ENCODE peak calls at places on chromosomes 11 and 22, in seven cellular contexts. One of them, this sample, is unnamed. For H3K4me1, the result is how much of the 10 kb centered on the place peaks cover.

GRCh38 chr22:19629331-19629719 is 85.0 kb upstream of the SEPTIN5 start:
- DNase-seq in psoas muscle: no peak
- DNase-seq in spleen: no peak
- DNase-seq in right lobe of liver: no peak
- DNase-seq in esophagus squamous epithelium: no peak
- DNase-seq in kidney: peak
- DNase-seq in CD8-positive, alpha-beta T cell: no peak
- DNase-seq in this sample: no peak

GRCh38 chr11:61782841-61783240 is 9.6 kb downstream of the TMEM258 start:
- DNase-seq in right lobe of liver: no peak
- DNase-seq in CD8-positive, alpha-beta T cell: no peak
- DNase-seq in spleen: peak
- DNase-seq in esophagus squamous epithelium: no peak
- DNase-seq in psoas muscle: peak
- DNase-seq in kidney: peak
- DNase-seq in this sample: peak

GRCh38 chr22:47219789-47220188 is 457.3 kb downstream of the TBC1D22A start:
- DNase-seq in CD8-positive, alpha-beta T cell: no peak
- DNase-seq in spleen: no peak
- DNase-seq in right lobe of liver: no peak
- DNase-seq in esophagus squamous epithelium: no peak
- DNase-seq in psoas muscle: no peak
- DNase-seq in kidney: no peak
- DNase-seq in this sample: no peak

GRCh38 chr11:23932485-23932898 is 564.4 kb upstream of the LUZP2 start:
- DNase-seq in esophagus squamous epithelium: no peak
- DNase-seq in spleen: no peak
- DNase-seq in CD8-positive, alpha-beta T cell: no peak
- DNase-seq in psoas muscle: no peak
- DNase-seq in kidney: no peak
- DNase-seq in right lobe of liver: no peak
- DNase-seq in this sample: no peak

GRCh38 chr22:23239429-23239828 is 59.1 kb downstream of the BCR start:
- DNase-seq in esophagus squamous epithelium: no peak
- DNase-seq in right lobe of liver: no peak
- DNase-seq in spleen: no peak
- DNase-seq in kidney: no peak
- DNase-seq in psoas muscle: peak
- DNase-seq in CD8-positive, alpha-beta T cell: no peak
- DNase-seq in this sample: peak

GRCh38 chr11:48055292-48056132 is 75.2 kb downstream of the PTPRJ start:
- DNase-seq in kidney: peak
- DNase-seq in esophagus squamous epithelium: no peak
- DNase-seq in spleen: no peak
- DNase-seq in right lobe of liver: no peak
- DNase-seq in CD8-positive, alpha-beta T cell: peak
- DNase-seq in psoas muscle: no peak
- DNase-seq in this sample: no peak

GRCh38 chr22:28899199-28899853 is 16.0 kb downstream of the ZNRF3 start:
- DNase-seq in right lobe of liver: no peak
- DNase-seq in CD8-positive, alpha-beta T cell: peak
- DNase-seq in esophagus squamous epithelium: no peak
- DNase-seq in psoas muscle: no peak
- DNase-seq in kidney: no peak
- DNase-seq in spleen: peak
- DNase-seq in this sample: no peak

GRCh38 chr22:36982136-36982535 is 37.1 kb downstream of the TST start:
- DNase-seq in kidney: no peak
- DNase-seq in spleen: no peak
- DNase-seq in esophagus squamous epithelium: no peak
- DNase-seq in right lobe of liver: no peak
- DNase-seq in psoas muscle: no peak
- DNase-seq in CD8-positive, alpha-beta T cell: no peak
- DNase-seq in this sample: no peak

GRCh38 chr11:76856111-76856510 is 4.6 kb upstream of the ACER3 start:
- DNase-seq in CD8-positive, alpha-beta T cell: no peak
- DNase-seq in spleen: no peak
- DNase-seq in right lobe of liver: no peak
- DNase-seq in psoas muscle: no peak
- DNase-seq in esophagus squamous epithelium: no peak
- DNase-seq in kidney: no peak
- DNase-seq in this sample: no peak

GRCh38 chr11:23406131-23406819 is 546.0 kb upstream of the CCDC179 start:
- DNase-seq in CD8-positive, alpha-beta T cell: peak
- DNase-seq in esophagus squamous epithelium: no peak
- DNase-seq in psoas muscle: no peak
- DNase-seq in spleen: peak
- DNase-seq in kidney: peak
- DNase-seq in right lobe of liver: no peak
- DNase-seq in this sample: peak

GRCh38 chr11:17972987-17973386 is 39.9 kb downstream of the SERGEF start:
- DNase-seq in esophagus squamous epithelium: no peak
- DNase-seq in CD8-positive, alpha-beta T cell: no peak
- DNase-seq in psoas muscle: peak
- DNase-seq in kidney: no peak
- DNase-seq in spleen: no peak
- DNase-seq in right lobe of liver: no peak
- DNase-seq in this sample: peak

GRCh38 chr22:50176850-50177536 is 6.5 kb downstream of the PANX2 start:
- DNase-seq in CD8-positive, alpha-beta T cell: no peak
- DNase-seq in right lobe of liver: peak
- DNase-seq in kidney: peak
- DNase-seq in esophagus squamous epithelium: no peak
- DNase-seq in psoas muscle: peak
- DNase-seq in spleen: peak
- DNase-seq in this sample: peak

GRCh38 chr22:39472570-39473556 is 16.1 kb downstream of the MGAT3 start:
- DNase-seq in kidney: no peak
- DNase-seq in CD8-positive, alpha-beta T cell: no peak
- DNase-seq in spleen: no peak
- DNase-seq in esophagus squamous epithelium: no peak
- DNase-seq in psoas muscle: no peak
- DNase-seq in right lobe of liver: no peak
- DNase-seq in this sample: no peak

GRCh38 chr22:35539910-35540599 is 576 bp upstream of the RASD2 start:
- DNase-seq in right lobe of liver: peak
- DNase-seq in psoas muscle: peak
- DNase-seq in esophagus squamous epithelium: no peak
- DNase-seq in CD8-positive, alpha-beta T cell: peak
- DNase-seq in kidney: peak
- DNase-seq in spleen: peak
- DNase-seq in this sample: peak

GRCh38 chr11:18527512-18527911 is 770 bp upstream of the TSG101 start:
- DNase-seq in esophagus squamous epithelium: no peak
- DNase-seq in psoas muscle: no peak
- DNase-seq in spleen: no peak
- DNase-seq in right lobe of liver: no peak
- DNase-seq in CD8-positive, alpha-beta T cell: no peak
- DNase-seq in kidney: no peak
- DNase-seq in this sample: no peak

GRCh38 chr22:44311855-44312170 is 938 bp downstream of the SHISAL1 start:
- DNase-seq in kidney: no peak
- DNase-seq in psoas muscle: no peak
- DNase-seq in spleen: no peak
- DNase-seq in CD8-positive, alpha-beta T cell: no peak
- DNase-seq in right lobe of liver: no peak
- DNase-seq in esophagus squamous epithelium: no peak
- DNase-seq in this sample: no peak

GRCh38 chr11:117878939-117879475 is 2.5 kb upstream of the FXYD6 start:
- DNase-seq in psoas muscle: no peak
- DNase-seq in kidney: no peak
- DNase-seq in esophagus squamous epithelium: no peak
- DNase-seq in right lobe of liver: no peak
- DNase-seq in CD8-positive, alpha-beta T cell: no peak
- DNase-seq in spleen: no peak
- DNase-seq in this sample: no peak

GRCh38 chr11:37511425-37511933 is 913.4 kb upstream of the RAG2 start:
- DNase-seq in esophagus squamous epithelium: no peak
- DNase-seq in right lobe of liver: no peak
- DNase-seq in psoas muscle: no peak
- DNase-seq in kidney: no peak
- DNase-seq in spleen: no peak
- DNase-seq in CD8-positive, alpha-beta T cell: no peak
- DNase-seq in this sample: no peak

GRCh38 chr22:38214248-38215056 is 12.7 kb downstream of the MAFF start:
- DNase-seq in right lobe of liver: peak
- DNase-seq in esophagus squamous epithelium: no peak
- DNase-seq in CD8-positive, alpha-beta T cell: peak
- DNase-seq in spleen: peak
- DNase-seq in kidney: peak
- DNase-seq in psoas muscle: peak
- DNase-seq in this sample: peak

GRCh38 chr22:23110922-23111527 is 30.8 kb downstream of the RSPH14 start:
- DNase-seq in CD8-positive, alpha-beta T cell: no peak
- DNase-seq in kidney: no peak
- DNase-seq in right lobe of liver: no peak
- DNase-seq in esophagus squamous epithelium: no peak
- DNase-seq in psoas muscle: no peak
- DNase-seq in spleen: no peak
- DNase-seq in this sample: no peak

GRCh38 chr11:106281455-106282173 is 204.2 kb downstream of the AASDHPPT start:
- DNase-seq in esophagus squamous epithelium: no peak
- DNase-seq in right lobe of liver: no peak
- DNase-seq in psoas muscle: no peak
- DNase-seq in spleen: no peak
- DNase-seq in CD8-positive, alpha-beta T cell: no peak
- DNase-seq in kidney: no peak
- DNase-seq in this sample: no peak

GRCh38 chr11:72613977-72614376 is 60.2 kb downstream of the PDE2A start:
- DNase-seq in spleen: peak
- DNase-seq in psoas muscle: peak
- DNase-seq in CD8-positive, alpha-beta T cell: no peak
- DNase-seq in right lobe of liver: no peak
- DNase-seq in esophagus squamous epithelium: peak
- DNase-seq in kidney: no peak
- DNase-seq in this sample: peak

GRCh38 chr11:128964463-128964930 is 21.8 kb upstream of the TP53AIP1 start:
- DNase-seq in kidney: no peak
- DNase-seq in psoas muscle: no peak
- DNase-seq in esophagus squamous epithelium: no peak
- DNase-seq in CD8-positive, alpha-beta T cell: no peak
- DNase-seq in spleen: no peak
- DNase-seq in right lobe of liver: no peak
- DNase-seq in this sample: no peak
- H3K27ac ChIP-seq in kidney: no peak
- H3K27ac ChIP-seq in psoas muscle: no peak
- H3K27ac ChIP-seq in esophagus squamous epithelium: no peak
- H3K27ac ChIP-seq in CD8-positive, alpha-beta T cell: no peak
- H3K27ac ChIP-seq in spleen: no peak
- H3K27ac ChIP-seq in right lobe of liver: no peak
- H3K27ac ChIP-seq in this sample: no peak

DNA sequence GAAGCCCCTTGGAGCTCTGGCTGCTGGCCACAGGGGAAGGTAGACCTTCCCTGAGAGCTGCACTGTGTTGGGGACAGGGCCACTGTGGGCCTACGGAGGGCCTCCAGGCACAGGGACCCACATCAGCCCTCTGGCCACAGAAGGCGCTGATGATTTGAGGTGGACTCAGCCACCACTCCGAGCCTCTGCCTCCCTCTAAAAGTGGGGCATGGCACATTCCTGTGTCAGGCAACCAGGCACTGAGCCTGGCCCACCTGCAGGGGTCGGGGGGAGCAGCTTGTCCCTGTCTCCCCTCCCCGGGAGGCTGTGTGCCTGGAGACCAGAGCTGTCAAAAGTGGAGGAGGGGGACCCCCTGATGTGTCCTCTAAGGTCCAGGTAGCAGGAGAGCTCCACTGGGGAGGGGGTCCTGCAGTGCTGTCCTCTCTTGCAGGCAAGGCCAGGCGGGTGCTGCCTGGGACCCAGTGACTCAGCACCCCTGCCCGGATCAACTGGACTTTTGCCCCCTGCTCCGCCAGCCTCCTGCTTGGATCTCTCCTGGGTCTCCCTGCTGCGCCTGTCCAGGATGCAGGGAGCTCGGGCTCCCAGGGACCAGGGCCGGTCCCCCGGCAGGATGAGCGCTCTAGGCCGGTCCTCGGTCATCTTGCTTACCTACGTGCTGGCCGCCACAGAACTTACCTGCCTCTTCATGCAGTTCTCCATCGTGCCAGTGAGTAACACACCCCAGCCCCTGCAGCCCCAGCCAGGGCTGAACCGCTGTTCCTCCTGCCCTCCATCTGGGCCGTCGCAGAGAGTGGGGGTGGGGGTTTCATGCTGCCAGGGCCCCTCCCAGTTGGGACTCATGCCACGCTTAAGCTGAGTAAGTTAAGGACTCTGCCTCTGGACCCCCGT is 17.5 kb upstream of the CDKN1C start:
- DNase-seq in right lobe of liver: peak
- DNase-seq in spleen: peak
- DNase-seq in psoas muscle: no peak
- DNase-seq in CD8-positive, alpha-beta T cell: no peak
- DNase-seq in esophagus squamous epithelium: no peak
- DNase-seq in kidney: no peak
- DNase-seq in this sample: no peak
- H3K4me1 ChIP-seq in right lobe of liver: under half
- H3K4me1 ChIP-seq in spleen: under half
- H3K4me1 ChIP-seq in psoas muscle: under half
- H3K4me1 ChIP-seq in CD8-positive, alpha-beta T cell: under half
- H3K4me1 ChIP-seq in esophagus squamous epithelium: under half
- H3K4me1 ChIP-seq in kidney: under half
- H3K4me1 ChIP-seq in this sample: under half

DNA sequence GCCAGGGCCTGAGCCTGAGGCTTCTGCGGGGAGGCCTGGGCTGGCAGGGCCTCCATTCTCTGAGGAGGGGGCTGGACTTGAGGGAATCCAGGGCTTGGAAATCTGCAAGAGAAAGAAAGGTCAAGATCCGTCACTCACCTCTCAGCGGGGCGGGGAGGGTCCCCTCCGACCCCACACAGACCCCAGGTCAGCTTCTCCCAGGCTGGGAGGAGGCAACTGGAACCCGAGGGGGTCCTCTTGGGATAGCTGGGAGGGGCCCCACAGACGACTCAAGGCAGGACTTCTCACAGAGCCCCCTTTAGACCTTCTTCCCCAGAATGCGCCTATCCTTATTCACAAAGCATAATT is 11.0 kb downstream of the TNKS1BP1 start:
- DNase-seq in psoas muscle: peak
- DNase-seq in right lobe of liver: peak
- DNase-seq in spleen: no peak
- DNase-seq in esophagus squamous epithelium: no peak
- DNase-seq in CD8-positive, alpha-beta T cell: no peak
- DNase-seq in kidney: peak
- DNase-seq in this sample: no peak
- H3K27ac ChIP-seq in psoas muscle: no peak
- H3K27ac ChIP-seq in right lobe of liver: no peak
- H3K27ac ChIP-seq in spleen: no peak
- H3K27ac ChIP-seq in esophagus squamous epithelium: peak
- H3K27ac ChIP-seq in CD8-positive, alpha-beta T cell: no peak
- H3K27ac ChIP-seq in kidney: no peak
- H3K27ac ChIP-seq in this sample: no peak

GRCh38 chr11:120881591-120881990 is 142.3 kb upstream of the TBCEL start:
- DNase-seq in spleen: no peak
- DNase-seq in kidney: no peak
- DNase-seq in esophagus squamous epithelium: no peak
- DNase-seq in psoas muscle: no peak
- DNase-seq in right lobe of liver: no peak
- DNase-seq in CD8-positive, alpha-beta T cell: no peak
- DNase-seq in this sample: no peak
- H3K4me1 ChIP-seq in spleen: under half
- H3K4me1 ChIP-seq in kidney: under half
- H3K4me1 ChIP-seq in esophagus squamous epithelium: under half
- H3K4me1 ChIP-seq in psoas muscle: under half
- H3K4me1 ChIP-seq in right lobe of liver: under half
- H3K4me1 ChIP-seq in CD8-positive, alpha-beta T cell: under half
- H3K4me1 ChIP-seq in this sample: under half

This sample was measured in right cardiac atrium.